ENCODE peak calls at places on chromosomes 12 and 14, in nine cellular contexts. P, E, R, F, O, Y, C, K and L are unnamed samples.

GRCh38 chr14:70897475-70897874 is 9.8 kb upstream of the PCNX1 start:
- DNase-seq in P (no peak), E (no peak), R (no peak), F (no peak), O (no peak), Y (no peak), C (no peak), K (no peak), L (no peak)

GRCh38 chr12:122081108-122081696 is 2.6 kb downstream of the MLXIP start:
- DNase-seq in P (no peak), E (no peak), R (no peak), F (no peak), O (no peak), Y (no peak), C (no peak), K (peak), L (peak)

GRCh38 chr14:72613196-72613974 is 280.5 kb downstream of the DPF3 start:
- DNase-seq in P (peak), E (no peak), R (peak), F (peak), O (no peak), Y (peak), C (peak), K (peak), L (no peak)

GRCh38 chr12:52971701-52972329 is 22.9 kb downstream of the KRT18 start:
- DNase-seq in P (no peak), E (no peak), R (peak), F (no peak), O (no peak), Y (no peak), C (no peak), K (no peak), L (peak)

GRCh38 chr12:95215925-95216324 is 1.3 kb downstream of the FGD6 start:
- DNase-seq in P (no peak), E (no peak), R (no peak), F (no peak), O (no peak), Y (no peak), C (no peak), K (no peak), L (no peak)

GRCh38 chr12:52528641-52529143 is 8.5 kb upstream of the KRT5 start:
- DNase-seq in P (no peak), E (no peak), R (peak), F (no peak), O (no peak), Y (no peak), C (no peak), K (no peak), L (no peak)

GRCh38 chr12:69330475-69331473 is 17.4 kb upstream of the LYZ start:
- DNase-seq in P (no peak), E (no peak), R (peak), F (no peak), O (no peak), Y (peak), C (no peak), K (no peak), L (no peak)

GRCh38 chr12:90124914-90125313 is 416.3 kb upstream of the ATP2B1 start:
- DNase-seq in P (no peak), E (no peak), R (no peak), F (no peak), O (no peak), Y (no peak), C (no peak), K (no peak), L (no peak)

GRCh38 chr14:68245146-68246073 is 425.8 kb downstream of the RAD51B start:
- DNase-seq in P (peak), E (no peak), R (peak), F (no peak), O (no peak), Y (peak), C (no peak), K (peak), L (no peak)

GRCh38 chr12:101877816-101878811 is 734 bp downstream of the DRAM1 start:
- DNase-seq in P (peak), E (no peak), R (peak), F (no peak), O (no peak), Y (peak), C (no peak), K (peak), L (peak)

GRCh38 chr14:34161351-34162169 is 210.7 kb upstream of the EGLN3 start:
- DNase-seq in P (no peak), E (no peak), R (no peak), F (no peak), O (no peak), Y (no peak), C (no peak), K (no peak), L (no peak)

GRCh38 chr14:23030936-23031335 is 3.8 kb downstream of the PSMB5 start:
- DNase-seq in P (no peak), E (no peak), R (no peak), F (no peak), O (no peak), Y (no peak), C (no peak), K (no peak), L (no peak)

GRCh38 chr12:10540776-10541205 is 35.1 kb downstream of the EIF2S3B start:
- DNase-seq in P (no peak), E (peak), R (no peak), F (no peak), O (no peak), Y (no peak), C (no peak), K (no peak), L (no peak)

GRCh38 chr12:125155366-125155765 is 90.1 kb downstream of the AACS start:
- DNase-seq in P (no peak), E (no peak), R (no peak), F (no peak), O (no peak), Y (no peak), C (no peak), K (no peak), L (no peak)

GRCh38 chr12:104938371-104938770 is 19.7 kb downstream of the SLC41A2 start:
- DNase-seq in P (peak), E (no peak), R (no peak), F (no peak), O (no peak), Y (no peak), C (no peak), K (no peak), L (no peak)

GRCh38 chr12:7137868-7138267 is 7.7 kb downstream of the CLSTN3 start:
- DNase-seq in P (no peak), E (no peak), R (no peak), F (no peak), O (no peak), Y (no peak), C (no peak), K (no peak), L (no peak)

GRCh38 chr12:19421503-19422282 is 17.6 kb upstream of the AEBP2 start:
- DNase-seq in P (no peak), E (no peak), R (no peak), F (no peak), O (no peak), Y (no peak), C (no peak), K (no peak), L (no peak)

GRCh38 chr12:115871714-115872113 is 405.8 kb downstream of the MED13L start:
- DNase-seq in P (no peak), E (no peak), R (no peak), F (no peak), O (no peak), Y (no peak), C (no peak), K (no peak), L (peak)

GRCh38 chr14:24179961-24180726 is 8.3 kb downstream of the REC8 start:
- DNase-seq in P (no peak), E (no peak), R (no peak), F (no peak), O (no peak), Y (no peak), C (no peak), K (peak), L (no peak)

GRCh38 chr12:510071-510825 is 50.5 kb downstream of the B4GALNT3 start:
- DNase-seq in P (no peak), E (no peak), R (peak), F (no peak), O (no peak), Y (no peak), C (peak), K (no peak), L (no peak)

GRCh38 chr14:22026527-22026926 is 352.9 kb upstream of the OR4E1 start:
- DNase-seq in P (no peak), E (no peak), R (no peak), F (no peak), O (no peak), Y (no peak), C (no peak), K (no peak), L (no peak)

GRCh38 chr14:75328575-75328974 is 49.9 kb downstream of the FOS start:
- DNase-seq in P (no peak), E (no peak), R (no peak), F (no peak), O (no peak), Y (no peak), C (no peak), K (no peak), L (no peak)

GRCh38 chr14:63727736-63728728 is at the start of gene SGPP1:
- DNase-seq in P (peak), E (no peak), R (peak), F (peak), O (peak), Y (peak), C (peak), K (peak), L (peak)

GRCh38 chr12:37733856-37734255 is 582.7 kb upstream of the ALG10B start:
- DNase-seq in P (no peak), E (no peak), R (no peak), F (no peak), O (no peak), Y (no peak), C (no peak), K (no peak), L (no peak)

GRCh38 chr12:2332266-2332665 is 279.5 kb downstream of the CACNA1C start:
- DNase-seq in P (no peak), E (no peak), R (no peak), F (no peak), O (no peak), Y (no peak), C (no peak), K (no peak), L (no peak)

GRCh38 chr12:5620896-5621295 is 189.0 kb downstream of the NTF3 start:
- DNase-seq in P (no peak), E (no peak), R (no peak), F (no peak), O (no peak), Y (no peak), C (no peak), K (no peak), L (no peak)

GRCh38 chr14:59013672-59014298 is 174.7 kb upstream of the DAAM1 start:
- DNase-seq in P (no peak), E (no peak), R (no peak), F (no peak), O (no peak), Y (no peak), C (no peak), K (no peak), L (no peak)

GRCh38 chr12:112446008-112446725 is 27.4 kb downstream of the PTPN11 start:
- DNase-seq in P (no peak), E (no peak), R (no peak), F (no peak), O (no peak), Y (no peak), C (no peak), K (no peak), L (no peak)

GRCh38 chr14:30389901-30390394 is 169.0 kb upstream of the G2E3 start:
- DNase-seq in P (no peak), E (no peak), R (no peak), F (no peak), O (no peak), Y (no peak), C (no peak), K (no peak), L (no peak)

GRCh38 chr12:57360468-57360867 is 70.4 kb downstream of the R3HDM2 start:
- DNase-seq in P (no peak), E (no peak), R (no peak), F (no peak), O (no peak), Y (no peak), C (no peak), K (no peak), L (no peak)

GRCh38 chr12:105433804-105434203 is 103.3 kb downstream of the C12orf75 start:
- DNase-seq in P (no peak), E (no peak), R (no peak), F (no peak), O (no peak), Y (no peak), C (no peak), K (no peak), L (no peak)

GRCh38 chr12:93089805-93090569 is 160.9 kb upstream of the EEA1 start:
- DNase-seq in P (no peak), E (no peak), R (no peak), F (no peak), O (no peak), Y (no peak), C (no peak), K (no peak), L (peak)

GRCh38 chr14:55005071-55005470 is 21.8 kb downstream of the WDHD1 start:
- DNase-seq in P (no peak), E (no peak), R (no peak), F (no peak), O (no peak), Y (no peak), C (no peak), K (no peak), L (no peak)

GRCh38 chr14:35121887-35122695 is at the start of the genes PPP2R3C and PRORP:
- DNase-seq in P (peak), E (peak), R (peak), F (peak), O (peak), Y (peak), C (peak), K (peak), L (peak)

GRCh38 chr12:102911320-102911719 is 5.7 kb downstream of the PAH start:
- DNase-seq in P (no peak), E (no peak), R (no peak), F (no peak), O (no peak), Y (no peak), C (no peak), K (no peak), L (no peak)

GRCh38 chr12:100359822-100360221 is 2.9 kb downstream of the SLC17A8 start:
- DNase-seq in P (no peak), E (no peak), R (no peak), F (no peak), O (no peak), Y (no peak), C (no peak), K (no peak), L (no peak)

GRCh38 chr12:101044512-101045074 is 165.4 kb downstream of the SLC5A8 start:
- DNase-seq in P (no peak), E (no peak), R (no peak), F (no peak), O (no peak), Y (no peak), C (no peak), K (no peak), L (no peak)

GRCh38 chr12:647039-647712 is 16.1 kb downstream of the NINJ2 start:
- DNase-seq in P (no peak), E (no peak), R (no peak), F (no peak), O (no peak), Y (no peak), C (no peak), K (no peak), L (no peak)

GRCh38 chr12:121806556-121807308 is 2.9 kb downstream of the SETD1B start:
- DNase-seq in P (no peak), E (no peak), R (no peak), F (no peak), O (no peak), Y (peak), C (no peak), K (no peak), L (peak)

GRCh38 chr12:43292699-43293098 is 259.3 kb downstream of the ADAMTS20 start:
- DNase-seq in P (no peak), E (no peak), R (no peak), F (no peak), O (no peak), Y (no peak), C (no peak), K (no peak), L (no peak)

GRCh38 chr14:77763316-77763715 is 2.4 kb upstream of the SNW1 start:
- DNase-seq in P (no peak), E (no peak), R (no peak), F (no peak), O (no peak), Y (no peak), C (no peak), K (no peak), L (no peak)

GRCh38 chr14:77763978-77764377 is 3.0 kb upstream of the SNW1 start:
- DNase-seq in P (no peak), E (no peak), R (no peak), F (no peak), O (no peak), Y (no peak), C (no peak), K (no peak), L (no peak)

GRCh38 chr14:77761205-77761931 is 412 bp upstream of the SNW1 start:
- DNase-seq in P (peak), E (peak), R (peak), F (no peak), O (no peak), Y (peak), C (peak), K (peak), L (no peak)

DNA sequence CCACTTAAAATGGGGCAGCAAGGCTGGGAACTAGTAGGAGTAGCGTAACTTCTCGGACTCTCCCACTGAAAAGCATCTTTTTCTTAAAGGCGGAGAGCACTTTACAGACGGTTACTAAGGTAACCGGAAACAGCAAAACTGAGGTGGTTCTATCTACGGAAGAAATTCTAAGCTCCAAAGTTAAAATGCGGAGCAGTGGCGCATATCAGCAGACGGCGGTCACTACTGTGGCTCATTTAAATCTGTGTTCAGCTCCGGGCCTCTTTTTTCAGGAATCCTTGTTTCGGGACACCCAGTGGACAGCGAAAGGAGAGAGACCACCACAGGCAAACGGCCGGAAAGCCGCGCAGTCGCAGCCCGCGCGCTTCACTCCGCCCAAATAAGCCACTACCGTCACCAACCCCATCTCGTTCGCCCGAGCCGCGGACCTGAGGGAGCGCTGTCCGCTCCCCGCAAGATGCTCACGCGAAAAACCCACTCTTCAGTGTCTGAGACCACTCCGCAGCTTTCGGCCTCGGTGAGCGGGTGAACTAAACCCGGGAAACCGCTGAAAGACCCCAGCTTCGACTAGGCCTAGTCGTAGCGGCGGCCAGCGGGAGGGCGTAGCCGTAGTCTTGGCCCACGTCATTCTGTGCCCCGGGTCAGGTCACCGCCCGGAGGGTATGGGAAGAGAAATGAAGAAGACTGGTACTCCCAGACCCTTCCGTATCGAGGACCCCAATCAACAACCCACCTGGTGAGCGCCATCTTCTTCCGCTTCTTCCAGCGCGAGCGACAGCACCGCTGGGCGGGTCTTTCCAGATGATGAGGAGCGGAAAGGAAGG is at the start of gene SNW1:
- DNase-seq in P (peak), E (no peak), R (peak), F (peak), O (peak), Y (peak), C (peak), K (peak), L (peak)
- TF ChIP-seq POLR2A in P (peak), E (peak), R (peak), F (peak), O (peak), Y (no peak), C (peak), K (peak), L (peak)

GRCh38 chr12:25959069-25959961 is 833 bp downstream of the RASSF8 start:
- DNase-seq in P (peak), E (no peak), R (peak), F (no peak), O (peak), Y (peak), C (peak), K (peak), L (peak)
- TF ChIP-seq POLR2A in P (no peak), E (no peak), R (no peak), F (peak), O (no peak), Y (no peak), C (no peak), K (peak), L (peak)

DNA sequence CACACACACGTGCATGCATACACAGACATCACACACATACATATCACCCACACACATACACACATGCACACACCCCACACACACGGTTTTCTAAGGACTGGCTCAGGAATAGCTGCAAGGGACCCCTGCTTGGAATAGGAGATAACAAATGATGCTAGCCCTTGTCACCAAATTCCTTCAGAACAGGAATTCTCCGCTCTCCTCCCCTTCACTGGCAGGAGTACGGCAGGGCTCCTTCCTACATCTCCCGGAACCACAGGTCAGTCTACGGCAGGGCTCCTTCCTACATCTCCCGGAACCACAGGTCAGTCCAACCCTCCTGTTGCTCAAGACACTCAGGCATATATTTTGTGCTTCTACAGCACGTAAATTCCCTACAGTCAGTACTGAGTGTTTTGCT is 23.9 kb downstream of the PHLDA1 start:
- DNase-seq in P (no peak), E (no peak), R (no peak), F (no peak), O (no peak), Y (no peak), C (no peak), K (no peak), L (no peak)
- TF ChIP-seq POLR2A in P (no peak), E (no peak), R (no peak), F (no peak), O (no peak), Y (no peak), C (no peak), K (no peak), L (no peak)

DNA sequence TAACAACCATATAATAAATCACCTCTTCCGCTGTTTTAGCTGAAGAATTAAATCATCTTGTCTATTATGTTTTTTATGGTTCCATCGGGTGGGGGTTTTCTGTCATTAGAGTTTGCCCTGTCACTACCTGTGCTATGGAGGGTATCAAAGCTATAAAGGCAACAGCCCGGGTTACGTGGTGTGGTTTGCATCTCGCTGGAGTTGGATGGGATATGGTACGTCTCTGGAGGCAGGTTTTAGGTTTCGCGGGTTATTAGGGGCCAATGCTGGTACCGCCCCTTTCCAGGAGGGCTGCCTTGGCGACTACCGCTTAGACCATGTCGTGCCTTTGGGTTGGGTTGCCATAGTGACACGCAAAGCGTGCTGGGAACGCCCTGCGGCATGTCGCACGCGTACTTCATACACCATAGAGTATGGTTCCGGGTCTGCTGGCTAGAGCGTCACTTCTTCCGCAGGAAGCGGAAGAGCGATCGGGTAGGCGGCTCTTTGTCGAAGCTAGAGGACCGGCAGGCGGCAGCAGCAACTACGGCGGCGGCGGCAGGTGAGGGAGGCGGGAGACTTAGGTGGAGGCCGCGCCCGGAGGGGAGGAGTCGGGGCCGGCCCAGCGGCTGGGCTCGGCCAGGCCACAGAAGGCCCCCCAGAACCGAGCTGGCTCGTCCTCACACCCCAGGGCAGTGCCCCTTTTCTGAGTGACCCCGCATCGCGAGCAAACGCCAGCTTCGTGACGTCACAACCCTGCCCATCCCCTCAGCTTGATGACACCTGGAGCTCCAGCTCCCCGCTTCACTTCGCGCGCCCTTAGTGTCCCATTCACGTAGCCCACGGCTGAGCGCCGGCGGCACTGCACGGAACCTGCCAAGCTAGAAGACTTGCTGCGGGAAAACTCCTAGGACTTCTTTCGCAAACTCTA is at the start of gene ZC3H10:
- DNase-seq in P (peak), E (peak), R (peak), F (peak), O (peak), Y (peak), C (peak), K (peak), L (peak)
- TF ChIP-seq POLR2A in P (peak), E (peak), R (peak), F (peak), O (peak), Y (no peak), C (peak), K (peak), L (peak)